ENCODE peak calls at places on chromosomes 3 and 15, in eight cellular contexts. One of them, this sample, is unnamed. For H3K4me1, the result is how much of the 10 kb centered on the place peaks cover.

GRCh38 chr3:78794431-78794830 is 973.4 kb downstream of the ROBO1 start:
- DNase-seq in right cardiac atrium: no peak
- DNase-seq in A549: no peak
- DNase-seq in cardiac muscle cell: no peak
- DNase-seq in neural progenitor cell: no peak
- DNase-seq in aorta: no peak
- DNase-seq in left lung: no peak
- DNase-seq in thoracic aorta: no peak
- DNase-seq in this sample: peak

GRCh38 chr3:100045696-100046095 is 68.6 kb downstream of the FILIP1L start:
- DNase-seq in right cardiac atrium: peak
- DNase-seq in A549: no peak
- DNase-seq in cardiac muscle cell: peak
- DNase-seq in neural progenitor cell: peak
- DNase-seq in aorta: peak
- DNase-seq in left lung: peak
- DNase-seq in thoracic aorta: no peak
- DNase-seq in this sample: peak

GRCh38 chr3:146975476-146975875 is 370.3 kb upstream of the PLSCR5 start:
- DNase-seq in right cardiac atrium: no peak
- DNase-seq in A549: no peak
- DNase-seq in cardiac muscle cell: no peak
- DNase-seq in neural progenitor cell: no peak
- DNase-seq in aorta: no peak
- DNase-seq in left lung: no peak
- DNase-seq in thoracic aorta: no peak
- DNase-seq in this sample: peak

GRCh38 chr15:79811406-79812405 is 85.1 kb downstream of the MTHFS start:
- DNase-seq in right cardiac atrium: peak
- DNase-seq in A549: no peak
- DNase-seq in cardiac muscle cell: peak
- DNase-seq in neural progenitor cell: no peak
- DNase-seq in aorta: peak
- DNase-seq in left lung: peak
- DNase-seq in thoracic aorta: peak
- DNase-seq in this sample: peak

GRCh38 chr3:184133840-184134745 is 1.1 kb upstream of the EIF2B5 start:
- DNase-seq in right cardiac atrium: peak
- DNase-seq in A549: peak
- DNase-seq in cardiac muscle cell: peak
- DNase-seq in neural progenitor cell: peak
- DNase-seq in aorta: peak
- DNase-seq in left lung: peak
- DNase-seq in thoracic aorta: peak
- DNase-seq in this sample: peak

GRCh38 chr3:25428003-25428861 is at the start of gene RARB:
- DNase-seq in right cardiac atrium: peak
- DNase-seq in A549: peak
- DNase-seq in cardiac muscle cell: peak
- DNase-seq in neural progenitor cell: peak
- DNase-seq in aorta: peak
- DNase-seq in left lung: no peak
- DNase-seq in thoracic aorta: peak
- DNase-seq in this sample: peak

GRCh38 chr3:176663819-176664218 is 533.5 kb downstream of the TBL1XR1 start:
- DNase-seq in right cardiac atrium: no peak
- DNase-seq in A549: peak
- DNase-seq in cardiac muscle cell: peak
- DNase-seq in neural progenitor cell: peak
- DNase-seq in aorta: no peak
- DNase-seq in left lung: no peak
- DNase-seq in thoracic aorta: no peak
- DNase-seq in this sample: peak

GRCh38 chr3:16884084-16884747 is 539 bp upstream of the PLCL2 start:
- DNase-seq in right cardiac atrium: peak
- DNase-seq in A549: peak
- DNase-seq in cardiac muscle cell: peak
- DNase-seq in neural progenitor cell: peak
- DNase-seq in aorta: peak
- DNase-seq in left lung: peak
- DNase-seq in thoracic aorta: no peak
- DNase-seq in this sample: no peak

GRCh38 chr15:84883433-84883832 is 1.0 kb upstream of the SLC28A1 start:
- DNase-seq in right cardiac atrium: no peak
- DNase-seq in A549: peak
- DNase-seq in cardiac muscle cell: peak
- DNase-seq in neural progenitor cell: no peak
- DNase-seq in aorta: no peak
- DNase-seq in left lung: no peak
- DNase-seq in thoracic aorta: no peak
- DNase-seq in this sample: no peak

GRCh38 chr3:27721717-27722564 is at the start of gene EOMES:
- DNase-seq in right cardiac atrium: peak
- DNase-seq in A549: peak
- DNase-seq in cardiac muscle cell: peak
- DNase-seq in neural progenitor cell: peak
- DNase-seq in aorta: no peak
- DNase-seq in left lung: peak
- DNase-seq in thoracic aorta: no peak
- DNase-seq in this sample: no peak

GRCh38 chr3:65048151-65048550 is 360.4 kb upstream of the ADAMTS9 start:
- DNase-seq in right cardiac atrium: no peak
- DNase-seq in A549: no peak
- DNase-seq in cardiac muscle cell: no peak
- DNase-seq in neural progenitor cell: no peak
- DNase-seq in aorta: no peak
- DNase-seq in left lung: no peak
- DNase-seq in thoracic aorta: no peak
- DNase-seq in this sample: no peak

GRCh38 chr15:58407366-58407765 is 24.4 kb upstream of the LIPC start:
- DNase-seq in right cardiac atrium: no peak
- DNase-seq in A549: no peak
- DNase-seq in cardiac muscle cell: no peak
- DNase-seq in neural progenitor cell: peak
- DNase-seq in aorta: no peak
- DNase-seq in left lung: no peak
- DNase-seq in thoracic aorta: no peak
- DNase-seq in this sample: no peak

GRCh38 chr3:188956839-188957489 is 214.8 kb upstream of the TPRG1 start:
- DNase-seq in right cardiac atrium: no peak
- DNase-seq in A549: peak
- DNase-seq in cardiac muscle cell: peak
- DNase-seq in neural progenitor cell: peak
- DNase-seq in aorta: no peak
- DNase-seq in left lung: no peak
- DNase-seq in thoracic aorta: no peak
- DNase-seq in this sample: peak

GRCh38 chr3:105539897-105540296 is 173.2 kb downstream of the ALCAM start:
- DNase-seq in right cardiac atrium: no peak
- DNase-seq in A549: no peak
- DNase-seq in cardiac muscle cell: no peak
- DNase-seq in neural progenitor cell: no peak
- DNase-seq in aorta: no peak
- DNase-seq in left lung: no peak
- DNase-seq in thoracic aorta: no peak
- DNase-seq in this sample: no peak

GRCh38 chr3:185558395-185558794 is 6.0 kb upstream of the LIPH start:
- DNase-seq in right cardiac atrium: no peak
- DNase-seq in A549: no peak
- DNase-seq in cardiac muscle cell: no peak
- DNase-seq in neural progenitor cell: no peak
- DNase-seq in aorta: no peak
- DNase-seq in left lung: no peak
- DNase-seq in thoracic aorta: no peak
- DNase-seq in this sample: no peak

GRCh38 chr15:43799209-43799944 is 643 bp downstream of the SERINC4 start:
- DNase-seq in right cardiac atrium: no peak
- DNase-seq in A549: no peak
- DNase-seq in cardiac muscle cell: no peak
- DNase-seq in neural progenitor cell: no peak
- DNase-seq in aorta: no peak
- DNase-seq in left lung: no peak
- DNase-seq in thoracic aorta: no peak
- DNase-seq in this sample: no peak

GRCh38 chr3:196177567-196177966 is 33.6 kb downstream of the ZDHHC19 start:
- DNase-seq in right cardiac atrium: no peak
- DNase-seq in A549: no peak
- DNase-seq in cardiac muscle cell: no peak
- DNase-seq in neural progenitor cell: no peak
- DNase-seq in aorta: peak
- DNase-seq in left lung: peak
- DNase-seq in thoracic aorta: no peak
- DNase-seq in this sample: no peak
- H3K4me3 ChIP-seq in right cardiac atrium: no peak
- H3K4me3 ChIP-seq in A549: no peak
- H3K4me3 ChIP-seq in cardiac muscle cell: no peak
- H3K4me3 ChIP-seq in neural progenitor cell: no peak
- H3K4me3 ChIP-seq in aorta: no peak
- H3K4me3 ChIP-seq in left lung: no peak
- H3K4me3 ChIP-seq in thoracic aorta: no peak
- H3K4me3 ChIP-seq in this sample: no peak

GRCh38 chr3:30612422-30613134 is 6.2 kb downstream of the TGFBR2 start:
- DNase-seq in right cardiac atrium: no peak
- DNase-seq in A549: no peak
- DNase-seq in cardiac muscle cell: no peak
- DNase-seq in neural progenitor cell: no peak
- DNase-seq in aorta: no peak
- DNase-seq in left lung: no peak
- DNase-seq in thoracic aorta: no peak
- DNase-seq in this sample: no peak
- H3K4me1 ChIP-seq in right cardiac atrium: under half
- H3K4me1 ChIP-seq in A549: half or more
- H3K4me1 ChIP-seq in cardiac muscle cell: under half
- H3K4me1 ChIP-seq in neural progenitor cell: under half
- H3K4me1 ChIP-seq in aorta: under half
- H3K4me1 ChIP-seq in left lung: half or more
- H3K4me1 ChIP-seq in thoracic aorta: half or more
- H3K4me1 ChIP-seq in this sample: under half

DNA sequence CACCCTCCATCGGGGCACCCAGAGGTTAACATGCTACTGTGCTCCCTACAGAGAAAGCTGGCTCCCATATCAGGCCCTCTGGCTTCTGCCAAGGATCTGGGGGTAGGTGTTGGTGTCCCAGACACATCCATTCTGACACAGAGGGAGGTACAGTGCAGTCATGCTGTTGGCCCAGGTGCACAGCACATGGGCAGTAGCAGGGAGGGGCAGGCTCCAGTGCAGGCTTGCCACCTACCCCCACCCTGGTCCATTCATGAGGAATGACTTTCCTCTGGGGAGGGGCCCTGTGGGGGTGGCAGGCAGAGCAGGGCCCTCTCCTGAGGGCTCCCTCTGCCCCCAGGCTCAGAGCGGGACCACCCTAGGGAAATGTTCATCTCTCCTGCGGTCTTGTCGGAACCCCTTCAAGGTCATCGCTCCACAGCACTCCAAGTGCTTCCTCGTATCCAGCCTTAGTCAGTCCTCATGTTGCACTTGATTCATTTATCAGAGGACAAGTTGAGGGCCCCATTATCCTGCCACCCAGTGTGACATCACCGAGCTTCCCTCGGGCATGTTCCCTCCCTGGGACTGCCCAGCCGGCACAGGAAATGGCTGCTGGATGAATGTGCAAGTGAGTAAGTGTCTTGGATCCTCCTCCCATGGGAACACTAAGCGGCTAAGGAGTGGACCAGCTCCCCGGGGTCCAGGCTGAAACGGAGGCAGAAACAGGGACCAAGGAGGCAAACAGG is 10.0 kb downstream of the DUSP7 start:
- DNase-seq in right cardiac atrium: peak
- DNase-seq in A549: peak
- DNase-seq in cardiac muscle cell: peak
- DNase-seq in neural progenitor cell: no peak
- DNase-seq in aorta: peak
- DNase-seq in left lung: no peak
- DNase-seq in thoracic aorta: peak
- DNase-seq in this sample: peak
- H3K27ac ChIP-seq in right cardiac atrium: peak
- H3K27ac ChIP-seq in A549: peak
- H3K27ac ChIP-seq in cardiac muscle cell: no peak
- H3K27ac ChIP-seq in neural progenitor cell: no peak
- H3K27ac ChIP-seq in aorta: peak
- H3K27ac ChIP-seq in left lung: peak
- H3K27ac ChIP-seq in thoracic aorta: peak
- H3K27ac ChIP-seq in this sample: peak

GRCh38 chr3:18439281-18439680 is 14.1 kb upstream of the SATB1 start:
- DNase-seq in right cardiac atrium: no peak
- DNase-seq in A549: no peak
- DNase-seq in cardiac muscle cell: no peak
- DNase-seq in neural progenitor cell: no peak
- DNase-seq in aorta: no peak
- DNase-seq in left lung: no peak
- DNase-seq in thoracic aorta: no peak
- DNase-seq in this sample: no peak

GRCh38 chr3:18442743-18443669 is 17.9 kb upstream of the SATB1 start:
- DNase-seq in right cardiac atrium: no peak
- DNase-seq in A549: no peak
- DNase-seq in cardiac muscle cell: no peak
- DNase-seq in neural progenitor cell: peak
- DNase-seq in aorta: no peak
- DNase-seq in left lung: no peak
- DNase-seq in thoracic aorta: no peak
- DNase-seq in this sample: no peak

GRCh38 chr3:18438586-18438985 is 13.4 kb upstream of the SATB1 start:
- DNase-seq in right cardiac atrium: no peak
- DNase-seq in A549: no peak
- DNase-seq in cardiac muscle cell: no peak
- DNase-seq in neural progenitor cell: no peak
- DNase-seq in aorta: no peak
- DNase-seq in left lung: peak
- DNase-seq in thoracic aorta: no peak
- DNase-seq in this sample: no peak

GRCh38 chr3:18441521-18441920 is 16.4 kb upstream of the SATB1 start:
- DNase-seq in right cardiac atrium: no peak
- DNase-seq in A549: no peak
- DNase-seq in cardiac muscle cell: no peak
- DNase-seq in neural progenitor cell: no peak
- DNase-seq in aorta: no peak
- DNase-seq in left lung: no peak
- DNase-seq in thoracic aorta: no peak
- DNase-seq in this sample: no peak

DNA sequence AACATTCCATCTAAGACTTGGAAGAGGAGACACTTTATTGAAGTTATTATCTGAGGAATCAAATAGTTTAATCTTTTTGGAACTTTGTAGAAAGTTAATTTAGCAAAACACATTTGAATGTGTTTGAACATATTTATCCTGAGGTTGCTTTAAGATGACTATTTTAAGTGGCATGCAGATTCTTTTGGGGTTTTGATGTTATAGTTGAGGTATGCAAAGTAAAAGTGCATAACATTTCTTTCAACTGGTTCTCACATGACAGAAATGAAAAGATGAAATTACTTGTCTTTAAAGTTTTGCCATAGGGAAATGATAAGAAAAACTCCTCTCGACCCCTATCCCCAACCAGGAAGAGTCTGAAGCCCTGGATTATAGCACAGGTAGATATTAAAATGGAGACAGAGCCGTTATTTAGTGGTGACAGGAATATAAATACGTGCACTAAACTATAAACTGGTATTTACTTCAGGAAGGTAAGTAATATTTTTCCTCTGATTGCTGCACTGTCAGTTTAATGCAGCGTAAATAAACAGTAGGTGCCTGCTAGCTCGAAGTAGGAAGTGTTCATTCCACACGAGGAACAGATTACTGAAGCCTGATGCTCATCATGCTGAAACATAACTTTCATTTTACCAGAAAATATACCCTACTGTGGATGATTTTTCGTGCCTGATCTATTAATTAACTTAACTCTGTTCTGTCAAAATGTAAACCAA is 15.1 kb upstream of the SATB1 start:
- DNase-seq in right cardiac atrium: no peak
- DNase-seq in A549: no peak
- DNase-seq in cardiac muscle cell: no peak
- DNase-seq in neural progenitor cell: no peak
- DNase-seq in aorta: no peak
- DNase-seq in left lung: no peak
- DNase-seq in thoracic aorta: no peak
- DNase-seq in this sample: no peak
- H3K4me3 ChIP-seq in right cardiac atrium: no peak
- H3K4me3 ChIP-seq in A549: no peak
- H3K4me3 ChIP-seq in cardiac muscle cell: no peak
- H3K4me3 ChIP-seq in neural progenitor cell: no peak
- H3K4me3 ChIP-seq in aorta: no peak
- H3K4me3 ChIP-seq in left lung: no peak
- H3K4me3 ChIP-seq in thoracic aorta: peak
- H3K4me3 ChIP-seq in this sample: no peak

This sample was measured in SJCRH30.